ENCODE peak calls at places on chromosome 4, in nine cellular contexts. B is heart left ventricle; K is cardiac muscle cell; A is breast epithelium; P is lower lobe of right lung; W is brain microvascular endothelial cell; S is MM.1S; L is SJSA1; G is CD8-positive, alpha-beta memory T cell. H is an unnamed sample.
A peak's percentile ranks its signal among the peaks of the same experiment; 100 is the strongest.

GRCh38 chr4:150363721-150364688 is 217.9 kb upstream of the MAB21L2 start:
- DNase-seq in G (no peak), B (no peak), P (no peak), K (no peak), A (no peak), S (peak; percentile 48), W (no peak), L (no peak), H (no peak)

GRCh38 chr4:144583658-144584057 is 62.3 kb upstream of the HHIP start:
- DNase-seq in P (no peak), S (no peak), B (no peak), L (no peak), K (no peak), A (no peak), W (peak; percentile 58), G (no peak), H (no peak)

GRCh38 chr4:43339435-43339834 is 446.9 kb downstream of the GRXCR1 start:
- DNase-seq in W (peak; percentile 13), B (no peak), L (no peak), A (no peak), K (no peak), G (no peak), S (no peak), P (no peak), H (no peak)

GRCh38 chr4:1195109-1195671 is 22.8 kb upstream of the SPON2 start:
- DNase-seq in L (no peak), P (no peak), K (no peak), G (no peak), S (no peak), W (no peak), B (no peak), A (peak; percentile 13), H (no peak)

GRCh38 chr4:115159141-115159540 is 45.7 kb upstream of the NDST4 start:
- DNase-seq in P (no peak), W (no peak), L (no peak), K (no peak), B (no peak), S (no peak), G (no peak), A (no peak), H (no peak)

GRCh38 chr4:77347341-77347740 is 190.3 kb downstream of the CCNG2 start:
- DNase-seq in B (no peak), A (no peak), P (no peak), W (no peak), S (no peak), K (no peak), L (no peak), G (no peak), H (no peak)

GRCh38 chr4:111991797-111992196 is 153.5 kb upstream of the FAM241A start:
- DNase-seq in K (no peak), G (no peak), S (no peak), L (no peak), A (no peak), B (no peak), P (no peak), W (peak; percentile 55), H (no peak)

GRCh38 chr4:189858445-189858844 is 82.2 kb upstream of the FRG1 start:
- DNase-seq in K (no peak), B (no peak), L (no peak), A (no peak), G (no peak), P (no peak), S (no peak), W (no peak), H (no peak)

GRCh38 chr4:160347197-160347596 is 1244.3 kb downstream of the RAPGEF2 start:
- DNase-seq in L (no peak), S (no peak), K (no peak), G (no peak), P (no peak), W (no peak), A (no peak), B (no peak), H (no peak)

GRCh38 chr4:13399257-13399656 is 84.9 kb downstream of the RAB28 start:
- DNase-seq in B (no peak), W (no peak), G (no peak), L (no peak), S (no peak), P (no peak), K (no peak), A (no peak), H (no peak)

GRCh38 chr4:90112715-90113114 is 14.5 kb upstream of the CCSER1 start:
- DNase-seq in G (no peak), K (no peak), S (no peak), P (no peak), W (no peak), A (no peak), L (no peak), B (no peak), H (no peak)

GRCh38 chr4:166128452-166128851 is 255.4 kb downstream of the TLL1 start:
- DNase-seq in W (peak; percentile 3), G (no peak), L (no peak), P (no peak), S (no peak), K (no peak), A (no peak), B (no peak), H (no peak)

GRCh38 chr4:152039085-152039484 is 278.3 kb upstream of the GATB start:
- DNase-seq in G (no peak), A (no peak), B (peak; percentile 27), P (no peak), W (peak; percentile 74), S (no peak), K (no peak), L (no peak), H (no peak)

GRCh38 chr4:100981447-100982204 is 365.7 kb downstream of the PPP3CA start:
- DNase-seq in G (no peak), P (peak; percentile 38), L (no peak), S (no peak), B (no peak), K (no peak), W (no peak), A (no peak), H (no peak)

GRCh38 chr4:155161357-155161756 is 47.1 kb upstream of the NPY2R start:
- DNase-seq in B (no peak), K (no peak), L (no peak), W (no peak), S (no peak), G (no peak), P (no peak), A (no peak), H (no peak)

GRCh38 chr4:1566838-1567518 is 117.1 kb downstream of the FAM53A start:
- DNase-seq in S (no peak), B (no peak), G (no peak), A (no peak), P (peak; percentile 37), K (no peak), L (no peak), W (no peak), H (no peak)

DNA sequence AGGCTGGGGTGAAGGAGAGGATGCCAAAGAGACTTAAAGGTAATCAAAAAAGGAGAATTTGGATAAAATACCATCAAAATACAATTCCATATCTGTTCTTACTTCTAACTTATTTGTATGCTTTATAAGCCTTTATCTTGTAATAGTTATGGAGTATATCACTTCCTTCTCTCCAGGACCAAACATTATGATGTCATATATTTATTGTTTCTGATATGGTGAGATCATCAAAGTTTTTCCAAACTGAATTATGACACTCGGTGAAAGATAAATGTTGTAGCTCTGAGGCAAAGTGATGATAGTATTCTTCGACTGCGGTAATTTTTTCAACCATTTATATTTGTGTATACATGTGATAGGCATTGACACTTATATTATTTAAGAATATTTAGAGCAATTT is 619.3 kb upstream of the TECRL start:
- DNase-seq in A (no peak), G (no peak), S (no peak), W (no peak), B (no peak), L (no peak), K (no peak), P (no peak), H (no peak)
- H3K27ac ChIP-seq in A (no peak overlapping the region), G (no peak overlapping the region), S (no peak overlapping the region), W (no peak overlapping the region), B (no peak overlapping the region), L (no peak overlapping the region), K (no peak overlapping the region), P (no peak overlapping the region), H (no peak overlapping the region)

GRCh38 chr4:121200795-121201472 is 36.8 kb upstream of the TNIP3 start:
- DNase-seq in B (no peak), W (no peak), S (peak; percentile 34), L (no peak), K (no peak), P (no peak), A (no peak), G (no peak), H (no peak)
- H3K27ac ChIP-seq in B (no peak overlapping the region), W (no peak overlapping the region), S (no peak overlapping the region), L (no peak overlapping the region), K (no peak overlapping the region), P (no peak overlapping the region), A (no peak overlapping the region), G (no peak overlapping the region), H (no peak overlapping the region)

DNA sequence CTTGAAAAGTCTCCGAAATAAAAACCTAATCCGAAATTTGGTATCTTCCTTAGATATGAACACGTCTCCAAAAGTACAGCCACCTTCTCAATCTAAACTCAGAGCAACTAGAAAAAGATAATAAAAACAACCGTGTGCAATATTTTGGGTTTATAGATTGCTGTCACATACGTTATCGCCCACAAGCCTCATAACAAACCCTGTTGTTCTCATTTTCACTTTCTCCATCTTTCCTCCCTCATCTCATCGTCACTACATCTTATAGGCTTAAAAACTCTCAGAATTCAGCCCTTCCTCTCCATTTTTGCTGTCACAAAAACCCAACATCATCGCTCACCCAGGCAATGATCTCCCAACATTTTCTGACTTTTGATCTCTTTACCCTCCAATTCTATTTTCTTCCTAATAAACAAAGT is 448 bp upstream of the SCFD2 start:
- DNase-seq in P (no peak), S (no peak), B (no peak), K (no peak), W (no peak), G (no peak), L (no peak), A (no peak), H (no peak)
- H3K27ac ChIP-seq in P (peak overlapping the region; percentile 80), S (peak overlapping the region; percentile 76), B (peak overlapping the region; percentile 73), K (no peak overlapping the region), W (no peak overlapping the region), G (peak overlapping the region; percentile 85), L (no peak overlapping the region), A (peak overlapping the region; percentile 68), H (peak overlapping the region; percentile 46)

GRCh38 chr4:125115476-125115875 is 199.3 kb upstream of the FAT4 start:
- DNase-seq in K (no peak), S (no peak), P (no peak), L (no peak), W (peak; percentile 14), G (no peak), B (no peak), A (no peak), H (no peak)

GRCh38 chr4:125112536-125112935 is 202.2 kb upstream of the FAT4 start:
- DNase-seq in G (no peak), W (no peak), S (no peak), A (no peak), L (no peak), P (no peak), B (no peak), K (no peak), H (no peak)

GRCh38 chr4:125111352-125111751 is 203.4 kb upstream of the FAT4 start:
- DNase-seq in P (no peak), K (no peak), G (no peak), S (no peak), L (no peak), W (no peak), B (no peak), A (no peak), H (no peak)

GRCh38 chr4:125115941-125116340 is 198.8 kb upstream of the FAT4 start:
- DNase-seq in L (peak; percentile 51), P (no peak), K (no peak), S (no peak), B (no peak), G (no peak), W (peak; percentile 88), A (no peak), H (no peak)

GRCh38 chr4:125116431-125116830 is 198.3 kb upstream of the FAT4 start:
- DNase-seq in P (no peak), B (no peak), W (no peak), S (no peak), G (no peak), A (no peak), L (no peak), K (no peak), H (no peak)
- H3K27ac ChIP-seq in P (no peak overlapping the region), B (no peak overlapping the region), W (peak overlapping the region; percentile 16), S (no peak overlapping the region), G (no peak overlapping the region), A (no peak overlapping the region), L (peak overlapping the region; percentile 49), K (no peak overlapping the region), H (no peak overlapping the region)

H was measured in caudate nucleus.